ENCODE peak calls at places on chromosomes 11 and 22, in four cellular contexts. T, D, Z and P are unnamed samples.

GRCh38 chr11:44681698-44682097 is 45.1 kb upstream of the TSPAN18 start:
- DNase-seq in T (no peak), Z (no peak), D (no peak), P (no peak)

GRCh38 chr11:7749456-7749855 is 43.2 kb upstream of the OVCH2 start:
- DNase-seq in T (no peak), Z (no peak), D (no peak), P (no peak)

GRCh38 chr11:65435330-65435931 is 12.8 kb downstream of the NEAT1 start:
- DNase-seq in Z (no peak), D (peak), T (peak), P (no peak)

GRCh38 chr11:33692013-33692504 is 8.6 kb downstream of the C11orf91 start:
- DNase-seq in Z (no peak), D (peak), T (no peak), P (no peak)

GRCh38 chr22:39041908-39042307 is 1.2 kb downstream of the APOBEC3F start:
- DNase-seq in Z (no peak), D (no peak), T (no peak), P (no peak)

GRCh38 chr11:69449320-69450063 is 32.0 kb upstream of the LINC01488 start:
- DNase-seq in D (peak), T (no peak), Z (no peak), P (no peak)

GRCh38 chr22:40411506-40411861 is 41.1 kb downstream of the SGSM3 start:
- DNase-seq in T (no peak), Z (no peak), D (no peak), P (no peak)

GRCh38 chr22:45098056-45098455 is 65.7 kb upstream of the NUP50 start:
- DNase-seq in D (no peak), Z (no peak), T (no peak), P (no peak)

GRCh38 chr11:66905631-66906030 is 48.8 kb downstream of the LRFN4 start:
- DNase-seq in Z (no peak), T (no peak), D (no peak), P (no peak)

GRCh38 chr11:120128392-120129172 is 9.3 kb downstream of the TRIM29 start:
- DNase-seq in D (peak), T (no peak), Z (no peak), P (no peak)